ENCODE peak calls at places on chromosomes 3 and 15, in ten cellular contexts. G, W, K, E, Z, F, R, I, B and J are unnamed samples.

GRCh38 chr3:153315781-153316180 is 153.8 kb downstream of the RAP2B start:
- DNase-seq in G (no peak), W (no peak), K (no peak), E (no peak), Z (no peak), F (no peak), R (peak), I (no peak), B (no peak), J (no peak)

GRCh38 chr3:14537590-14538450 is 2.3 kb downstream of the GRIP2 start:
- DNase-seq in G (peak), W (no peak), K (no peak), E (no peak), Z (no peak), F (peak), R (no peak), I (peak), B (peak), J (peak)

GRCh38 chr15:68252925-68253534 is 23.5 kb upstream of the CLN6 start:
- DNase-seq in G (peak), W (peak), K (no peak), E (no peak), Z (no peak), F (peak), R (peak), I (peak), B (peak), J (peak)

GRCh38 chr15:48313216-48313615 is 18.0 kb upstream of the DUT start:
- DNase-seq in G (no peak), W (no peak), K (no peak), E (no peak), Z (no peak), F (no peak), R (no peak), I (no peak), B (no peak), J (no peak)

GRCh38 chr3:16174389-16174788 is at the start of gene GALNT15:
- DNase-seq in G (no peak), W (no peak), K (no peak), E (peak), Z (peak), F (no peak), R (peak), I (no peak), B (no peak), J (no peak)

GRCh38 chr3:143849854-143850549 is 1.7 kb upstream of the SLC9A9 start:
- DNase-seq in G (peak), W (no peak), K (no peak), E (no peak), Z (no peak), F (no peak), R (peak), I (no peak), B (no peak), J (no peak)

GRCh38 chr15:68672781-68673205 is 94.0 kb downstream of the CORO2B start:
- DNase-seq in G (no peak), W (no peak), K (no peak), E (no peak), Z (no peak), F (peak), R (no peak), I (peak), B (peak), J (peak)

GRCh38 chr3:108100906-108101305 is 10.1 kb upstream of the CD47 start:
- DNase-seq in G (peak), W (peak), K (no peak), E (no peak), Z (no peak), F (no peak), R (no peak), I (no peak), B (peak), J (no peak)

GRCh38 chr3:183455064-183455463 is 26.6 kb upstream of the MCF2L2 start:
- DNase-seq in G (no peak), W (no peak), K (no peak), E (no peak), Z (no peak), F (peak), R (no peak), I (no peak), B (no peak), J (no peak)

GRCh38 chr15:35210370-35210769 is 125.3 kb upstream of the NANOGP8 start:
- DNase-seq in G (no peak), W (no peak), K (no peak), E (no peak), Z (no peak), F (no peak), R (no peak), I (no peak), B (no peak), J (no peak)

GRCh38 chr3:188964957-188965356 is 206.8 kb upstream of the TPRG1 start:
- DNase-seq in G (no peak), W (no peak), K (no peak), E (no peak), Z (no peak), F (no peak), R (no peak), I (no peak), B (no peak), J (no peak)

GRCh38 chr3:151015762-151016161 is 43.2 kb upstream of the CLRN1 start:
- DNase-seq in G (no peak), W (no peak), K (no peak), E (no peak), Z (no peak), F (no peak), R (peak), I (no peak), B (no peak), J (no peak)

GRCh38 chr3:107421170-107421792 is 44.0 kb downstream of the CCDC54 start:
- DNase-seq in G (peak), W (peak), K (no peak), E (no peak), Z (no peak), F (peak), R (no peak), I (no peak), B (peak), J (peak)

GRCh38 chr15:82263350-82263749 is 732 bp downstream of the SAXO2 start:
- DNase-seq in G (no peak), W (no peak), K (no peak), E (no peak), Z (no peak), F (peak), R (no peak), I (peak), B (no peak), J (no peak)

DNA sequence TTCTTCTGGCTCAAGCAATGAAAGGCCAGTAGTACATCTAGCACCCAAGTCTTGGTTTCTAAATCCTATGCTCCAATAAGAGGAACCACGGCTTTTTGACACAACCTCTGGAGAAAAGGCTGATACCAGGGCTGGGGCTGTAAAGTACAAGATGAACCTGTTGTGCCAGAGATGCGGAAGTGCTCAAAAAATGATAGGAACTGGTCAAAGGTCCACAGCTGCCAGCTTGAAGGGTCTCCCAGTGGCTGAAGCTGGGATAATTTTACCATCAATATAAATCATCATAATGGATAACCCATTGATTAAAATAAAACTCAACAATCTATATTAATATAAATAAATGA is 562 bp upstream of the NCEH1 start:
- DNase-seq in G (peak), W (no peak), K (no peak), E (no peak), Z (no peak), F (peak), R (no peak), I (no peak), B (peak), J (peak)
- TF ChIP-seq CTCF in G (no peak), W (no peak), K (no peak), E (no peak), Z (no peak), F (no peak), R (no peak), I (no peak), B (no peak), J (no peak)

GRCh38 chr3:59306436-59306835 is 256.6 kb upstream of the CFAP20DC start:
- DNase-seq in G (no peak), W (no peak), K (no peak), E (no peak), Z (no peak), F (no peak), R (no peak), I (no peak), B (no peak), J (no peak)
- TF ChIP-seq CTCF in G (no peak), W (no peak), K (no peak), E (no peak), Z (no peak), F (no peak), R (no peak), I (no peak), B (no peak), J (no peak)

GRCh38 chr15:74277245-74277644 is 41.1 kb downstream of the CCDC33 start:
- DNase-seq in G (no peak), W (no peak), K (no peak), E (no peak), Z (no peak), F (no peak), R (no peak), I (no peak), B (no peak), J (no peak)
- TF ChIP-seq CTCF in G (no peak), W (no peak), K (no peak), E (no peak), Z (no peak), F (no peak), R (no peak), I (no peak), B (no peak), J (no peak)

DNA sequence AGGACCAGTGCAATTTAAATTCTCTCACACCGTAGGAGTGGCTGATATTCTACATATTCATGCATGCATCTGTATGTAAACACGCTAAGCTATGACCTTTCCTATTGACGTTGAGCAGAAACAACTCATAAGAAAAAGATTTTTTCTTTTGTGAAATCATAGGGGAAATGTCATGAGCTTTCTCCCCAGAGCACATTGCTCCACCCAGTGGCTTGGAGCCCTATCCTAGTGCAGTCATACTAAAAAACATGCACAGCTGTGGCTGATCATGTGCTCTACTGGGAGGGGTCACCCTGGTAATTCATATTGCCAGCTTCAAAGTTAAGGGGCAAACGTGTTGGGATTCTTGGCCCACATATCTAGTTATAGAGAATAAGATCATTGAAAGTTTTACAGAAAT is 1.8 kb upstream of the MESD start:
- DNase-seq in G (peak), W (no peak), K (no peak), E (no peak), Z (no peak), F (no peak), R (no peak), I (no peak), B (peak), J (no peak)
- TF ChIP-seq CTCF in G (no peak), W (no peak), K (no peak), E (no peak), Z (peak), F (no peak), R (peak), I (no peak), B (no peak), J (no peak)

GRCh38 chr3:138329984-138330293 is 288 bp upstream of the NME9 start:
- DNase-seq in G (no peak), W (no peak), K (no peak), E (no peak), Z (no peak), F (no peak), R (no peak), I (no peak), B (no peak), J (no peak)

GRCh38 chr3:138328341-138328740 is 1.3 kb downstream of the NME9 start:
- DNase-seq in G (no peak), W (no peak), K (no peak), E (no peak), Z (no peak), F (peak), R (no peak), I (no peak), B (peak), J (no peak)

GRCh38 chr3:138332472-138333073 is 2.9 kb upstream of the NME9 start:
- DNase-seq in G (peak), W (peak), K (no peak), E (no peak), Z (no peak), F (peak), R (no peak), I (peak), B (peak), J (no peak)

GRCh38 chr3:138329127-138329983 is at the start of gene NME9:
- DNase-seq in G (peak), W (peak), K (peak), E (no peak), Z (peak), F (peak), R (no peak), I (peak), B (peak), J (peak)

GRCh38 chr3:138331143-138331894 is 1.7 kb upstream of the NME9 start:
- DNase-seq in G (peak), W (no peak), K (no peak), E (no peak), Z (no peak), F (peak), R (no peak), I (no peak), B (peak), J (peak)
- TF ChIP-seq CTCF in G (peak), W (no peak), K (no peak), E (peak), Z (no peak), F (no peak), R (peak), I (peak), B (peak), J (peak)

GRCh38 chr3:76679510-76679909 is 360.4 kb upstream of the ROBO2 start:
- DNase-seq in G (no peak), W (no peak), K (no peak), E (no peak), Z (no peak), F (no peak), R (no peak), I (no peak), B (no peak), J (no peak)
- TF ChIP-seq CTCF in G (no peak), W (no peak), K (peak), E (no peak), Z (peak), F (no peak), R (no peak), I (peak), B (no peak), J (no peak)

GRCh38 chr3:157443873-157444770 is 7.5 kb downstream of the PTX3 start:
- DNase-seq in G (no peak), W (no peak), K (no peak), E (no peak), Z (no peak), F (no peak), R (peak), I (no peak), B (peak), J (no peak)

GRCh38 chr3:157444789-157445188 is 8.1 kb downstream of the PTX3 start:
- DNase-seq in G (no peak), W (no peak), K (no peak), E (no peak), Z (no peak), F (no peak), R (no peak), I (no peak), B (no peak), J (no peak)

GRCh38 chr3:157445897-157446296 is 9.2 kb downstream of the PTX3 start:
- DNase-seq in G (no peak), W (no peak), K (no peak), E (no peak), Z (no peak), F (no peak), R (no peak), I (no peak), B (peak), J (no peak)

GRCh38 chr3:157442729-157443128 is 6.1 kb downstream of the PTX3 start:
- DNase-seq in G (no peak), W (no peak), K (no peak), E (no peak), Z (no peak), F (no peak), R (no peak), I (no peak), B (peak), J (no peak)

GRCh38 chr3:157447026-157447694 is 10.5 kb downstream of the PTX3 start:
- DNase-seq in G (no peak), W (no peak), K (no peak), E (no peak), Z (no peak), F (peak), R (no peak), I (no peak), B (peak), J (no peak)
- TF ChIP-seq CTCF in G (no peak), W (no peak), K (peak), E (peak), Z (no peak), F (peak), R (peak), I (peak), B (peak), J (peak)